ENCODE peak calls at places on chromosomes 2 and 18, in eight cellular contexts. One of them, this sample, is unnamed.

GRCh38 chr2:48993576-48993975 is 160.7 kb downstream of the FSHR start:
- DNase-seq in mammary epithelial cell: no peak
- DNase-seq in IMR-90: no peak
- DNase-seq in left lung: no peak
- DNase-seq in epithelial cell of proximal tubule: no peak
- DNase-seq in lung: no peak
- DNase-seq in fibroblast of mammary gland: no peak
- DNase-seq in CD8-positive, alpha-beta T cell: no peak
- DNase-seq in this sample: no peak

GRCh38 chr2:48685126-48685525 is 67.5 kb downstream of the GTF2A1L start:
- DNase-seq in lung: no peak
- DNase-seq in epithelial cell of proximal tubule: no peak
- DNase-seq in mammary epithelial cell: no peak
- DNase-seq in CD8-positive, alpha-beta T cell: no peak
- DNase-seq in left lung: no peak
- DNase-seq in IMR-90: no peak
- DNase-seq in fibroblast of mammary gland: no peak
- DNase-seq in this sample: no peak

GRCh38 chr18:39037925-39038324 is 1472.3 kb upstream of the CELF4 start:
- DNase-seq in mammary epithelial cell: no peak
- DNase-seq in IMR-90: no peak
- DNase-seq in fibroblast of mammary gland: no peak
- DNase-seq in left lung: no peak
- DNase-seq in lung: no peak
- DNase-seq in epithelial cell of proximal tubule: peak
- DNase-seq in CD8-positive, alpha-beta T cell: no peak
- DNase-seq in this sample: no peak

GRCh38 chr2:131419447-131419846 is 55.5 kb upstream of the RAB6D start:
- DNase-seq in lung: no peak
- DNase-seq in fibroblast of mammary gland: peak
- DNase-seq in left lung: no peak
- DNase-seq in IMR-90: no peak
- DNase-seq in epithelial cell of proximal tubule: no peak
- DNase-seq in CD8-positive, alpha-beta T cell: no peak
- DNase-seq in mammary epithelial cell: no peak
- DNase-seq in this sample: no peak

GRCh38 chr2:205988274-205988673 is 97.7 kb downstream of the INO80D start:
- DNase-seq in left lung: no peak
- DNase-seq in IMR-90: no peak
- DNase-seq in epithelial cell of proximal tubule: no peak
- DNase-seq in mammary epithelial cell: no peak
- DNase-seq in lung: no peak
- DNase-seq in CD8-positive, alpha-beta T cell: no peak
- DNase-seq in fibroblast of mammary gland: no peak
- DNase-seq in this sample: no peak

GRCh38 chr2:109380502-109381326 is 233.1 kb downstream of the SEPTIN10 start:
- DNase-seq in lung: no peak
- DNase-seq in CD8-positive, alpha-beta T cell: no peak
- DNase-seq in epithelial cell of proximal tubule: no peak
- DNase-seq in left lung: peak
- DNase-seq in IMR-90: peak
- DNase-seq in fibroblast of mammary gland: peak
- DNase-seq in mammary epithelial cell: no peak
- DNase-seq in this sample: no peak

GRCh38 chr2:211877061-211877460 is 661.5 kb downstream of the ERBB4 start:
- DNase-seq in CD8-positive, alpha-beta T cell: no peak
- DNase-seq in epithelial cell of proximal tubule: no peak
- DNase-seq in IMR-90: peak
- DNase-seq in fibroblast of mammary gland: peak
- DNase-seq in lung: no peak
- DNase-seq in left lung: no peak
- DNase-seq in mammary epithelial cell: no peak
- DNase-seq in this sample: no peak

GRCh38 chr2:178204987-178205386 is 10.7 kb downstream of the OSBPL6 start:
- DNase-seq in mammary epithelial cell: no peak
- DNase-seq in fibroblast of mammary gland: no peak
- DNase-seq in lung: no peak
- DNase-seq in CD8-positive, alpha-beta T cell: no peak
- DNase-seq in epithelial cell of proximal tubule: no peak
- DNase-seq in IMR-90: no peak
- DNase-seq in left lung: no peak
- DNase-seq in this sample: no peak

GRCh38 chr2:165793161-165793778 is 777 bp downstream of the GALNT3 start:
- DNase-seq in lung: peak
- DNase-seq in left lung: peak
- DNase-seq in fibroblast of mammary gland: no peak
- DNase-seq in IMR-90: no peak
- DNase-seq in CD8-positive, alpha-beta T cell: no peak
- DNase-seq in mammary epithelial cell: peak
- DNase-seq in epithelial cell of proximal tubule: no peak
- DNase-seq in this sample: no peak

GRCh38 chr18:41320090-41320489 is 634.9 kb upstream of the PIK3C3 start:
- DNase-seq in fibroblast of mammary gland: no peak
- DNase-seq in CD8-positive, alpha-beta T cell: no peak
- DNase-seq in IMR-90: no peak
- DNase-seq in left lung: no peak
- DNase-seq in mammary epithelial cell: peak
- DNase-seq in lung: no peak
- DNase-seq in epithelial cell of proximal tubule: no peak
- DNase-seq in this sample: no peak

GRCh38 chr2:105422801-105423200 is 23.9 kb upstream of the FHL2 start:
- DNase-seq in fibroblast of mammary gland: no peak
- DNase-seq in CD8-positive, alpha-beta T cell: no peak
- DNase-seq in IMR-90: no peak
- DNase-seq in left lung: no peak
- DNase-seq in lung: no peak
- DNase-seq in mammary epithelial cell: no peak
- DNase-seq in epithelial cell of proximal tubule: no peak
- DNase-seq in this sample: no peak

GRCh38 chr2:206208900-206209299 is 49.2 kb downstream of the EEF1B2 start:
- DNase-seq in epithelial cell of proximal tubule: no peak
- DNase-seq in IMR-90: no peak
- DNase-seq in mammary epithelial cell: no peak
- DNase-seq in CD8-positive, alpha-beta T cell: no peak
- DNase-seq in fibroblast of mammary gland: no peak
- DNase-seq in left lung: no peak
- DNase-seq in lung: no peak
- DNase-seq in this sample: no peak

GRCh38 chr2:214902273-214902672 is 92.8 kb upstream of the BARD1 start:
- DNase-seq in IMR-90: no peak
- DNase-seq in epithelial cell of proximal tubule: no peak
- DNase-seq in CD8-positive, alpha-beta T cell: no peak
- DNase-seq in left lung: no peak
- DNase-seq in fibroblast of mammary gland: no peak
- DNase-seq in mammary epithelial cell: no peak
- DNase-seq in lung: no peak
- DNase-seq in this sample: no peak

GRCh38 chr18:46333371-46334199 is 229.4 kb downstream of the HAUS1 start:
- DNase-seq in lung: no peak
- DNase-seq in fibroblast of mammary gland: no peak
- DNase-seq in IMR-90: no peak
- DNase-seq in mammary epithelial cell: peak
- DNase-seq in left lung: no peak
- DNase-seq in CD8-positive, alpha-beta T cell: no peak
- DNase-seq in epithelial cell of proximal tubule: no peak
- DNase-seq in this sample: no peak

GRCh38 chr2:104404546-104404945 is 449.4 kb upstream of the POU3F3 start:
- DNase-seq in lung: no peak
- DNase-seq in fibroblast of mammary gland: no peak
- DNase-seq in epithelial cell of proximal tubule: no peak
- DNase-seq in left lung: no peak
- DNase-seq in mammary epithelial cell: no peak
- DNase-seq in IMR-90: no peak
- DNase-seq in CD8-positive, alpha-beta T cell: no peak
- DNase-seq in this sample: no peak

GRCh38 chr2:85604568-85605339 is 2.3 kb upstream of the TMEM150A start:
- DNase-seq in epithelial cell of proximal tubule: no peak
- DNase-seq in left lung: no peak
- DNase-seq in lung: no peak
- DNase-seq in mammary epithelial cell: no peak
- DNase-seq in IMR-90: no peak
- DNase-seq in CD8-positive, alpha-beta T cell: no peak
- DNase-seq in fibroblast of mammary gland: no peak
- DNase-seq in this sample: peak

GRCh38 chr2:202237787-202238233 is 587 bp downstream of the SUMO1 start:
- DNase-seq in IMR-90: peak
- DNase-seq in mammary epithelial cell: peak
- DNase-seq in lung: peak
- DNase-seq in epithelial cell of proximal tubule: no peak
- DNase-seq in fibroblast of mammary gland: peak
- DNase-seq in CD8-positive, alpha-beta T cell: no peak
- DNase-seq in left lung: peak
- DNase-seq in this sample: peak

GRCh38 chr2:45311559-45311958 is 299.5 kb downstream of the SRBD1 start:
- DNase-seq in lung: no peak
- DNase-seq in CD8-positive, alpha-beta T cell: no peak
- DNase-seq in mammary epithelial cell: no peak
- DNase-seq in left lung: no peak
- DNase-seq in epithelial cell of proximal tubule: no peak
- DNase-seq in IMR-90: no peak
- DNase-seq in fibroblast of mammary gland: peak
- DNase-seq in this sample: no peak

GRCh38 chr18:21740724-21741510 is at the start of gene MIB1:
- DNase-seq in lung: no peak
- DNase-seq in mammary epithelial cell: peak
- DNase-seq in epithelial cell of proximal tubule: no peak
- DNase-seq in fibroblast of mammary gland: no peak
- DNase-seq in CD8-positive, alpha-beta T cell: peak
- DNase-seq in IMR-90: peak
- DNase-seq in left lung: peak
- DNase-seq in this sample: peak

GRCh38 chr2:127208313-127208712 is 11.8 kb downstream of the CYP27C1 start:
- DNase-seq in fibroblast of mammary gland: no peak
- DNase-seq in lung: no peak
- DNase-seq in CD8-positive, alpha-beta T cell: no peak
- DNase-seq in mammary epithelial cell: no peak
- DNase-seq in IMR-90: peak
- DNase-seq in epithelial cell of proximal tubule: no peak
- DNase-seq in left lung: no peak
- DNase-seq in this sample: no peak

GRCh38 chr2:20118051-20118450 is 66.6 kb upstream of the LAPTM4A start:
- DNase-seq in mammary epithelial cell: no peak
- DNase-seq in left lung: no peak
- DNase-seq in fibroblast of mammary gland: no peak
- DNase-seq in CD8-positive, alpha-beta T cell: no peak
- DNase-seq in lung: no peak
- DNase-seq in epithelial cell of proximal tubule: no peak
- DNase-seq in IMR-90: no peak
- DNase-seq in this sample: no peak

GRCh38 chr2:10868465-10869314 is 43.0 kb upstream of the KCNF1 start:
- DNase-seq in epithelial cell of proximal tubule: no peak
- DNase-seq in mammary epithelial cell: peak
- DNase-seq in IMR-90: peak
- DNase-seq in left lung: no peak
- DNase-seq in CD8-positive, alpha-beta T cell: no peak
- DNase-seq in fibroblast of mammary gland: no peak
- DNase-seq in lung: no peak
- DNase-seq in this sample: peak

GRCh38 chr18:41324934-41325333 is 630.1 kb upstream of the PIK3C3 start:
- DNase-seq in fibroblast of mammary gland: peak
- DNase-seq in CD8-positive, alpha-beta T cell: no peak
- DNase-seq in epithelial cell of proximal tubule: no peak
- DNase-seq in left lung: no peak
- DNase-seq in lung: no peak
- DNase-seq in IMR-90: peak
- DNase-seq in mammary epithelial cell: peak
- DNase-seq in this sample: no peak

GRCh38 chr2:162153608-162154224 is 1.7 kb upstream of the GCG start:
- DNase-seq in epithelial cell of proximal tubule: no peak
- DNase-seq in CD8-positive, alpha-beta T cell: peak
- DNase-seq in mammary epithelial cell: peak
- DNase-seq in lung: peak
- DNase-seq in left lung: peak
- DNase-seq in IMR-90: peak
- DNase-seq in fibroblast of mammary gland: peak
- DNase-seq in this sample: peak
- TF ChIP-seq CTCF in epithelial cell of proximal tubule: peak
- TF ChIP-seq CTCF in CD8-positive, alpha-beta T cell: peak
- TF ChIP-seq CTCF in mammary epithelial cell: peak
- TF ChIP-seq CTCF in lung: peak
- TF ChIP-seq CTCF in left lung: peak
- TF ChIP-seq CTCF in IMR-90: peak
- TF ChIP-seq CTCF in fibroblast of mammary gland: peak
- TF ChIP-seq CTCF in this sample: peak

GRCh38 chr2:64786343-64787018 is 132.8 kb upstream of the SERTAD2 start:
- DNase-seq in lung: no peak
- DNase-seq in epithelial cell of proximal tubule: no peak
- DNase-seq in IMR-90: no peak
- DNase-seq in left lung: no peak
- DNase-seq in fibroblast of mammary gland: no peak
- DNase-seq in CD8-positive, alpha-beta T cell: no peak
- DNase-seq in mammary epithelial cell: no peak
- DNase-seq in this sample: no peak
- H3K4me3 ChIP-seq in lung: no peak
- H3K4me3 ChIP-seq in epithelial cell of proximal tubule: no peak
- H3K4me3 ChIP-seq in IMR-90: no peak
- H3K4me3 ChIP-seq in left lung: no peak
- H3K4me3 ChIP-seq in fibroblast of mammary gland: no peak
- H3K4me3 ChIP-seq in CD8-positive, alpha-beta T cell: no peak
- H3K4me3 ChIP-seq in mammary epithelial cell: no peak
- H3K4me3 ChIP-seq in this sample: no peak

DNA sequence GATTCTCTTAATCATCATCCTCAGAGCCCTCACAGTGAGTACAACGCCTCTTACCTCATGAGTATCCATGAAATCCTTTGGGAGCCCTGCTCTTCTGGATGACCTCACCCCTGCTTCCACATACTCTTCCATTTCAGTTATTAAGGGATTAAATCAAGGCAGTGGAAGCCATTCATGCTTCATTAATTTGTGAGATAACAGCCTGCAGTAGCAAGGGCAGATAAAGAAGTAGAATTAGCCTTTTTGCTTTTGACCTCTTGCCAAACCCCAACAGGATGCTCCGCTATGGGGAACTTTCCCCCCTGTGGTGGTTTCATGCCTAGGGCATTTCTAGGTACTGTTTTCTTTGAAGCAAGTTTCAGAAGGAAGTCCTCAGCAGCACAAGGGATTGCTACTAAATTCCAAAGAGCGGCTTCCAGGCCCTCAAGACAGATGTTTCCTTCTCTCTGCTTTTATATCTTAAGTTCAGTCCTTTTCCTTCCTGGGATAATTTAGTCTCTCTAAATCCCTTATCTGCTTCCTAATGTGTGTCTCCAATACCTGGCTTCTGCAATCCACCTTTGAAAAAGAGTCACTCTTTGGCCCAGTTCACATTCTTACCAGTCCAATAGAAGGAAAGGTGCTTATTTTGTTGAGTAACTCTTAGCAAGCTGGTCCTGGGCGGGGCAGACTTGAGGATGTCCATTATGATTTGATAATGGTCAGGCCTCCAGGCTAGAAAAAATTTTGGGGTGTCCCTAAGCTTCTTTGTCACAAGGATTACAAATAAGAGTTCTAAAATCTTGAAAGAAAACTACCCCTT is 76.9 kb downstream of the MYO1B start:
- DNase-seq in CD8-positive, alpha-beta T cell: no peak
- DNase-seq in left lung: no peak
- DNase-seq in IMR-90: peak
- DNase-seq in epithelial cell of proximal tubule: no peak
- DNase-seq in lung: no peak
- DNase-seq in mammary epithelial cell: peak
- DNase-seq in fibroblast of mammary gland: peak
- DNase-seq in this sample: peak
- TF ChIP-seq CTCF in CD8-positive, alpha-beta T cell: no peak
- TF ChIP-seq CTCF in left lung: no peak
- TF ChIP-seq CTCF in IMR-90: no peak
- TF ChIP-seq CTCF in epithelial cell of proximal tubule: no peak
- TF ChIP-seq CTCF in lung: no peak
- TF ChIP-seq CTCF in mammary epithelial cell: no peak
- TF ChIP-seq CTCF in fibroblast of mammary gland: peak
- TF ChIP-seq CTCF in this sample: no peak

GRCh38 chr18:76410033-76410432 is 85.0 kb downstream of the ZNF516 start:
- DNase-seq in left lung: no peak
- DNase-seq in fibroblast of mammary gland: no peak
- DNase-seq in epithelial cell of proximal tubule: no peak
- DNase-seq in IMR-90: no peak
- DNase-seq in CD8-positive, alpha-beta T cell: no peak
- DNase-seq in mammary epithelial cell: no peak
- DNase-seq in lung: no peak
- DNase-seq in this sample: no peak
- H3K4me3 ChIP-seq in left lung: no peak
- H3K4me3 ChIP-seq in fibroblast of mammary gland: no peak
- H3K4me3 ChIP-seq in epithelial cell of proximal tubule: no peak
- H3K4me3 ChIP-seq in IMR-90: no peak
- H3K4me3 ChIP-seq in CD8-positive, alpha-beta T cell: no peak
- H3K4me3 ChIP-seq in mammary epithelial cell: no peak
- H3K4me3 ChIP-seq in lung: no peak
- H3K4me3 ChIP-seq in this sample: no peak

This sample was measured in fibroblast of the aortic adventitia.